ENCODE peak calls at places on chromosome 6, in six cellular contexts. M, R, C, Z, D and L are unnamed samples.

GRCh38 chr6:27758471-27758870 is 153.7 kb downstream of the OR2B2 start:
- DNase-seq in M (no peak), R (no peak), C (no peak), Z (no peak), D (no peak), L (no peak)

GRCh38 chr6:39087197-39087596 is 27.8 kb downstream of the SAYSD1 start:
- DNase-seq in M (no peak), R (no peak), C (no peak), Z (no peak), D (no peak), L (no peak)

GRCh38 chr6:159977242-159978214 is 8.6 kb downstream of the IGF2R start:
- DNase-seq in M (peak), R (no peak), C (no peak), Z (no peak), D (no peak), L (peak)

GRCh38 chr6:122736166-122736565 is 43.4 kb upstream of the FABP7 start:
- DNase-seq in M (no peak), R (no peak), C (no peak), Z (no peak), D (peak), L (no peak)

GRCh38 chr6:127176175-127176574 is 57.7 kb downstream of the RSPO3 start:
- DNase-seq in M (no peak), R (no peak), C (no peak), Z (no peak), D (no peak), L (peak)

GRCh38 chr6:31663961-31664789 is 622 bp downstream of the GPANK1 start:
- DNase-seq in M (peak), R (no peak), C (no peak), Z (no peak), D (peak), L (peak)

GRCh38 chr6:113855500-113856010 is 1.6 kb upstream of the MARCKS start:
- DNase-seq in M (peak), R (no peak), C (no peak), Z (peak), D (peak), L (peak)

GRCh38 chr6:137237413-137238170 is 18.4 kb upstream of the IFNGR1 start:
- DNase-seq in M (peak), R (no peak), C (no peak), Z (no peak), D (peak), L (peak)

GRCh38 chr6:133632206-133632605 is 256.7 kb upstream of the TCF21 start:
- DNase-seq in M (peak), R (no peak), C (no peak), Z (no peak), D (no peak), L (peak)

DNA sequence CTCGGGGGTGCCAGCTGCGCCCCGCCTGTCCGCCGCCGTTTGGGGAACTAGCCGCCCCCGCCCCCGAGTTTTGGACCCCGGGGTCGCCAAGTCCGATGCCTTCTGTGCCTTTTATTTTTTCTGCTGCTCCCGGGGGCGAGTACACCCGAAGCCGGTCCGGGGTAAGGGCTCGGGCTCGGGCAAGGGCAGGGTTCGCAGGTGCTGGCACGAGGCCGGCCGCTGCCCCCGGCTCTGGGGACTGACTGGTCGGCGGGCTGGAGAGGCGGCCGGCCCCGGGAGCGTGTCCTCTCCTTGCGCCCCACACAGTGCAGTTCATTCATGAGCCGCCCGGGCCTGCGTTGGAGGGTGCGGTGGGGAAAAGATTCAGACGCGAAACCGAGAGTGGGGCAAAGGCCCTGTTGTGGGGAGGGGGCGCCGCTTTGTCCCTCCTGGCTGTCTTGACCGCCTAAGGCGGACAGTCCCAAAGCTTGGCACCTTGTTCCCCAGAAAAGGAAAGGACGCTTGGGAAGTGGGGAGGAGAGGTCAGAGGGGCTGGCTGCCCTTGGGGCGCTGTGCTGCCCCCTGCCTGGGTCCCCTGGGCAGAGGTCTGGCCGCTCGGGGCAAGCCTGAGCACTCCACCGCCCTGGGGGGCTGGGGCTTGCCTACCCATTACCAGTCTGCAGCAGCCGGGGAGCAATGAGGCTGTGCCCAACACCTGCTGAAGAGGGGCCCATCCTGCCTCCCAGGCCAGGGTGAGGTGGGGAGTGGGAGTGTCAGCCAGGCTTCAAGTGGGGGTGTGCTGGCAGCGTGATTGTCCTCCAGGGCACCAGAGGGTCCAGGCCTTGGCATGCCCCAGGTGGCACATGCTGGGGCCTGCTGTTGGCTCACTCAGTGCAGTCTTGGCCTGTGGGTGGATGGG is 915 bp downstream of the TMEM63B start:
- DNase-seq in M (no peak), R (peak), C (no peak), Z (peak), D (peak), L (peak)
- H3K4ac ChIP-seq in M (peak), R (no peak), C (peak), Z (no peak), D (peak), L (peak)

DNA sequence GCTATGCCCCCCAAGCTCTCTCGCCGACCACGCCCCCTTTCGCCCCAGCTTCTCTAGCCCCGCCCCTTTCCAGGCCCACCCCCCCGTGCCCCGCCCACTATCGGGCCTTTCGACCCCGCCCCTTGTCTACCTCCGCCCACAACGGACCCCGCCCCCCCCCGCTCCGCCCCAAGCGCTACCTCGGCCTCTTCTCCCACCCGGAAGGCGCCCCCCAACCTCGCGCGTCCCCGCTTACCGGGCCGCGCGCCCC is 201 bp downstream of the ZBTB22 start:
- DNase-seq in M (no peak), R (no peak), C (no peak), Z (peak), D (no peak), L (no peak)
- H3K9ac ChIP-seq in M (no peak), R (no peak), C (no peak), Z (no peak), D (no peak), L (no peak)

GRCh38 chr6:111890981-111891380 is 17.7 kb upstream of the FYN start:
- DNase-seq in M (peak), R (no peak), C (no peak), Z (no peak), D (no peak), L (no peak)

GRCh38 chr6:111885373-111886027 is 12.2 kb upstream of the FYN start:
- DNase-seq in M (no peak), R (no peak), C (no peak), Z (no peak), D (peak), L (no peak)

GRCh38 chr6:111884068-111884467 is 10.8 kb upstream of the FYN start:
- DNase-seq in M (no peak), R (no peak), C (no peak), Z (no peak), D (no peak), L (no peak)

GRCh38 chr6:111892431-111892830 is 19.2 kb upstream of the FYN start:
- DNase-seq in M (no peak), R (no peak), C (no peak), Z (no peak), D (no peak), L (no peak)

GRCh38 chr6:111888928-111889696 is 15.9 kb upstream of the FYN start:
- DNase-seq in M (peak), R (peak), C (peak), Z (no peak), D (no peak), L (peak)
- H2AFZ ChIP-seq in M (no peak), R (no peak), C (peak), Z (peak), D (no peak), L (no peak)

GRCh38 chr6:15326072-15326614 is 80.3 kb downstream of the JARID2 start:
- DNase-seq in M (no peak), R (no peak), C (no peak), Z (peak), D (no peak), L (no peak)

GRCh38 chr6:15327271-15327670 is 81.4 kb downstream of the JARID2 start:
- DNase-seq in M (no peak), R (no peak), C (no peak), Z (peak), D (peak), L (no peak)

GRCh38 chr6:15322781-15323536 is 77.1 kb downstream of the JARID2 start:
- DNase-seq in M (peak), R (no peak), C (no peak), Z (peak), D (peak), L (no peak)

GRCh38 chr6:15324427-15324985 is 78.6 kb downstream of the JARID2 start:
- DNase-seq in M (no peak), R (no peak), C (no peak), Z (no peak), D (no peak), L (no peak)

DNA sequence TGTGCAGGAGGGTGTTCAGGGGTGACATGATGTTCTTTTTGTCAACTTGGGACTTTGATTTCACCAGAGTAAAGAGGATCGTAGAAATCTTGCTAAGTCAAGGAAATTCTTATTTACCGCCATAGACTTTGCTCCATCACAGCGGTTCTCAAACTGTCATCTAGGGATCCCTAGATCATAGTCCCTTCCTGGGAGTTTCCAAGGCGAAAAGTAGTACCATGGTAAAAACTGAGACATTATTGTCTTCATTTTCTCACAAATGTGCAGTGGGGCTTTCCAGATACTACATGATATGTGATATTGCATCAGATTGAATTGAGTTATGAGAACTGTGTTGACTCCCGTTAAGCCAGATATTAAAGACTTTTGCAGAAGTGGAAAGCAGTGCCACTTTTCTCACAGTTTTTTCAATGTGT is 79.7 kb downstream of the JARID2 start:
- DNase-seq in M (no peak), R (no peak), C (no peak), Z (no peak), D (no peak), L (no peak)
- H3K4ac ChIP-seq in M (no peak), R (no peak), C (no peak), Z (no peak), D (peak), L (no peak)

GRCh38 chr6:8132130-8132529 is 29.8 kb upstream of the EEF1E1 start:
- DNase-seq in M (no peak), R (no peak), C (no peak), Z (peak), D (no peak), L (no peak)
- H3K9ac ChIP-seq in M (no peak), R (no peak), C (no peak), Z (no peak), D (no peak), L (no peak)

GRCh38 chr6:29617782-29618557 is 15.0 kb downstream of the GABBR1 start:
- DNase-seq in M (no peak), R (peak), C (no peak), Z (no peak), D (no peak), L (no peak)
- H2AFZ ChIP-seq in M (no peak), R (no peak), C (no peak), Z (no peak), D (no peak), L (no peak)

DNA sequence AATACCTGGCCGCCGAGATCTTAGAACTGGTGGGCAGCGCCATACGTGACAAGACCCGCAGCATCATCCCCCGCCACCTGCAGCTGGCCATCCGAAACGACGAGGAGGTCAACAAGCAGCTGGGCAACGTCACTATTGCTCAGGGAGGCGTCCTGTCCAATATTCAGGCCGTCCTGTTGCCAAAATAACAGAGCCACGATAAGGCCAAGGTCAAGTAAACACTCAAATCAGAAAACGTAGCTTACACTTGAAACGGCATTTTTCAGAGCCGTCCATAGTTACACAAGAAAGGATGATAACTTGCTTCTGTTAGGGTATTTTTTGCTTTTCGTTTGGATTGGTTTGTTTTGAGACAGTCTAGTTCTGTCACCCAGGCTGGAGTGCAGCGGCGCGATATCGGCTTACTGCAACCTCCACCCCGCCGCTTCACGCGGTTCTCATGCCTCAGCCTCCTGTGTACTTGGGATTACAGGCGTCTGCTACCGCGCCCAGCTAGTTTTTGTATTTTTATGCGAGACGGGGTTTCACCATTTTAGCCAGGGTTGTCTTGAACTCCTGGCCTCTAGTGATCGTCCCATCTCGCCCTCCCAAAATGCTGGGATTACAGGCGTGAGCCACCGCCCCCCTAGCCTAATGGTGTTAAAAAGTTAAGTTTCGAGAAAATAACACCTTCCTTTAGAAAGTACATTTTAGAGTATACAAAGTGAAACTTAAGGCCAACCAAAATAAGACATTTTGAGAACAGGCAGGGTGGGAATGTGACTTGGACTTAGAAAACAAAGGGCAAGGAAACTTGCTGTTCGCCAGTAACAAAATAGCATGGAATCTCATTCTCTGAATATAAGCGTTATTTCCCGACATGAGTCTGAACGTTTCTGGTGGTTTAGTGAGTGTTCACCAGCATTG is 42.8 kb upstream of the HFE start:
- DNase-seq in M (peak), R (no peak), C (no peak), Z (no peak), D (peak), L (no peak)
- H3K4ac ChIP-seq in M (peak), R (no peak), C (no peak), Z (no peak), D (no peak), L (no peak)